ENCODE peak calls at places on chromosome 12, in nine cellular contexts. B, A, H, Q, C, V, U, S and J are unnamed samples.

GRCh38 chr12:25155031-25155576 is 39.9 kb downstream of the DNAI7 start:
- DNase-seq in A (no peak), V (no peak), Q (no peak), H (peak), U (peak), B (no peak), C (no peak), S (no peak), J (no peak)

GRCh38 chr12:115451785-115452736 is 768.1 kb upstream of the TBX3 start:
- DNase-seq in A (no peak), C (no peak), S (peak), U (no peak), Q (no peak), H (peak), V (peak), B (peak), J (peak)

GRCh38 chr12:6368906-6369525 is 6.3 kb downstream of the SCNN1A start:
- DNase-seq in V (peak), A (no peak), B (no peak), H (no peak), S (no peak), C (no peak), Q (no peak), U (no peak), J (no peak)

GRCh38 chr12:63882844-63883243 is 38.3 kb downstream of the SRGAP1 start:
- DNase-seq in S (no peak), C (no peak), U (no peak), B (no peak), V (peak), H (peak), A (no peak), Q (no peak), J (peak)

GRCh38 chr12:23767834-23768233 is 181.6 kb downstream of the SOX5 start:
- DNase-seq in H (peak), C (no peak), S (no peak), V (no peak), B (no peak), U (no peak), A (no peak), Q (no peak), J (no peak)

GRCh38 chr12:6700646-6701051 is at the start of gene PIANP:
- DNase-seq in C (no peak), A (peak), Q (no peak), B (peak), U (no peak), H (peak), S (peak), V (peak), J (peak)

GRCh38 chr12:15322164-15323054 is at the start of gene PTPRO:
- DNase-seq in A (no peak), B (no peak), Q (no peak), S (no peak), H (no peak), V (no peak), U (no peak), C (no peak), J (no peak)

GRCh38 chr12:103672401-103673119 is 85.5 kb downstream of the STAB2 start:
- DNase-seq in C (no peak), A (peak), B (no peak), S (no peak), V (no peak), Q (no peak), H (peak), U (no peak), J (no peak)

GRCh38 chr12:106211973-106212372 is 35.8 kb downstream of the CKAP4 start:
- DNase-seq in C (no peak), V (no peak), S (no peak), B (no peak), U (no peak), Q (no peak), A (no peak), H (no peak), J (no peak)

GRCh38 chr12:49705479-49706267 is 1.5 kb downstream of the FMNL3 start:
- DNase-seq in B (peak), Q (peak), A (peak), U (peak), S (peak), C (no peak), H (peak), V (peak), J (peak)

GRCh38 chr12:42802688-42803279 is 213.2 kb upstream of the PRICKLE1 start:
- DNase-seq in C (no peak), S (no peak), H (peak), V (no peak), U (no peak), Q (no peak), A (no peak), B (no peak), J (no peak)

GRCh38 chr12:25251749-25252148 is 1.0 kb upstream of the KRAS start:
- DNase-seq in A (no peak), Q (no peak), C (no peak), S (no peak), B (no peak), V (no peak), U (no peak), H (no peak), J (no peak)

GRCh38 chr12:72271401-72271740 is 799 bp upstream of the TRHDE start:
- DNase-seq in C (no peak), U (no peak), V (no peak), B (no peak), A (no peak), Q (no peak), H (peak), S (no peak), J (peak)

GRCh38 chr12:16606936-16607335 is 974 bp upstream of the LMO3 start:
- DNase-seq in C (no peak), A (no peak), V (no peak), B (no peak), S (no peak), U (no peak), H (no peak), Q (no peak), J (no peak)

GRCh38 chr12:116693259-116694227 is 44.3 kb downstream of the SPRING1 start:
- DNase-seq in Q (no peak), S (no peak), C (no peak), H (no peak), B (peak), V (peak), U (no peak), A (peak), J (peak)

GRCh38 chr12:19561411-19561961 is 122.2 kb downstream of the AEBP2 start:
- DNase-seq in B (no peak), S (no peak), H (peak), A (no peak), V (no peak), C (no peak), Q (no peak), U (no peak), J (no peak)

GRCh38 chr12:70754330-70754741 is 117.1 kb upstream of the PTPRB start:
- DNase-seq in V (no peak), S (no peak), A (peak), C (no peak), B (no peak), H (no peak), U (no peak), Q (no peak), J (no peak)

GRCh38 chr12:102478416-102479098 is 1.8 kb downstream of the IGF1 start:
- DNase-seq in S (no peak), Q (no peak), A (peak), V (no peak), H (no peak), C (no peak), U (no peak), B (peak), J (no peak)

GRCh38 chr12:124631681-124632080 is 64.3 kb upstream of the NCOR2 start:
- DNase-seq in C (no peak), Q (no peak), U (no peak), A (no peak), H (no peak), B (no peak), S (no peak), V (no peak), J (no peak)

GRCh38 chr12:118136559-118137003 is 657 bp downstream of the PEBP1 start:
- DNase-seq in U (peak), H (peak), B (peak), A (peak), S (peak), C (peak), V (peak), Q (no peak), J (peak)

GRCh38 chr12:98146043-98146442 is 369.3 kb upstream of the TMPO start:
- DNase-seq in V (no peak), S (no peak), U (no peak), Q (no peak), H (no peak), B (no peak), A (no peak), C (no peak), J (no peak)

GRCh38 chr12:130872179-130873096 is 572 bp downstream of the RAN start:
- DNase-seq in C (no peak), B (peak), Q (no peak), U (peak), V (peak), A (peak), S (peak), H (no peak), J (peak)

GRCh38 chr12:56866493-56866892 is 67.7 kb downstream of the SDR9C7 start:
- DNase-seq in Q (no peak), U (no peak), A (no peak), S (no peak), C (no peak), H (no peak), B (no peak), V (no peak), J (no peak)
- TF ChIP-seq POLR2A in Q (no peak), U (no peak), A (no peak), S (no peak), C (no peak), H (no peak), B (no peak), V (no peak), J (no peak)

GRCh38 chr12:12404297-12404696 is 47.4 kb downstream of the BORCS5 start:
- DNase-seq in V (no peak), S (no peak), A (no peak), C (no peak), H (no peak), B (no peak), Q (no peak), U (no peak), J (no peak)
- TF ChIP-seq CTCF in V (no peak), S (no peak), A (no peak), C (no peak), H (no peak), B (no peak), Q (no peak), U (no peak), J (no peak)

GRCh38 chr12:109154485-109155438 is 38.4 kb downstream of the ACACB start:
- DNase-seq in Q (peak), H (peak), C (peak), A (peak), U (peak), B (peak), S (peak), V (peak), J (peak)
- TF ChIP-seq POLR2A in Q (peak), H (no peak), C (no peak), A (peak), U (peak), B (no peak), S (peak), V (peak), J (peak)

GRCh38 chr12:4034926-4035325 is 161.7 kb upstream of the PARP11 start:
- DNase-seq in V (no peak), H (peak), S (no peak), Q (no peak), A (no peak), B (no peak), C (no peak), U (no peak), J (no peak)
- TF ChIP-seq CTCF in V (no peak), H (no peak), S (no peak), Q (no peak), A (no peak), B (no peak), C (no peak), U (no peak), J (no peak)

GRCh38 chr12:53499261-53500118 is at the start of gene MAP3K12:
- DNase-seq in Q (peak), B (peak), H (peak), U (peak), A (peak), S (peak), C (no peak), V (peak), J (no peak)
- TF ChIP-seq POLR2A in Q (no peak), B (no peak), H (no peak), U (no peak), A (no peak), S (no peak), C (no peak), V (no peak), J (no peak)